ENCODE peak calls at places on chromosomes 13 and 19, in four cellular contexts. R is HCT116, H is small intestine, E is prostate gland. T is an unnamed sample. For H3K36me3, the result is how much of the 10 kb centered on the place peaks cover.

GRCh38 chr19:16861875-16862274 is 26.9 kb upstream of the F2RL3 start:
- DNase-seq in E (no peak), R (no peak), H (no peak), T (no peak)

GRCh38 chr19:31338069-31338767 is 11.0 kb downstream of the TSHZ3 start:
- DNase-seq in R (no peak), H (no peak), E (peak), T (no peak)

GRCh38 chr13:48531416-48532145 is 1.3 kb downstream of the RCBTB2 start:
- DNase-seq in R (no peak), H (peak), E (peak), T (no peak)

GRCh38 chr13:86960876-86961275 is 710.3 kb upstream of the SLITRK5 start:
- DNase-seq in E (no peak), R (no peak), H (no peak), T (no peak)

GRCh38 chr19:9500796-9501195 is 2.4 kb upstream of the ZNF560 start:
- DNase-seq in H (no peak), R (no peak), E (no peak), T (no peak)

GRCh38 chr13:104954210-104954609 is 1581.3 kb downstream of the EFNB2 start:
- DNase-seq in R (no peak), H (no peak), E (no peak), T (no peak)

GRCh38 chr13:113820813-113821651 is 42.8 kb downstream of the GAS6 start:
- DNase-seq in R (no peak), E (peak), H (no peak), T (no peak)

GRCh38 chr19:50384685-50385535 is 763 bp downstream of the POLD1 start:
- DNase-seq in E (no peak), H (no peak), R (no peak), T (no peak)

GRCh38 chr19:6677495-6677894 is 7.5 kb upstream of the TNFSF14 start:
- DNase-seq in H (no peak), E (no peak), R (no peak), T (no peak)

GRCh38 chr13:105031306-105031705 is 1504.2 kb downstream of the EFNB2 start:
- DNase-seq in R (no peak), E (no peak), H (no peak), T (no peak)

GRCh38 chr19:2607712-2608601 is 94.5 kb downstream of the GNG7 start:
- DNase-seq in R (no peak), H (no peak), E (no peak), T (no peak)

GRCh38 chr19:58558066-58558622 is at the start of gene UBE2M:
- DNase-seq in H (peak), R (no peak), E (peak), T (peak)

GRCh38 chr19:28454083-28454482 is 758.9 kb downstream of the UQCRFS1 start:
- DNase-seq in R (no peak), E (no peak), H (no peak), T (no peak)

GRCh38 chr19:3287814-3288213 is 63.4 kb downstream of the CELF5 start:
- DNase-seq in R (no peak), E (no peak), H (no peak), T (no peak)

GRCh38 chr13:110886475-110887241 is 28.2 kb downstream of the ANKRD10 start:
- DNase-seq in E (no peak), R (no peak), H (no peak), T (no peak)

GRCh38 chr13:105611424-105611823 is 924.0 kb downstream of the EFNB2 start:
- DNase-seq in R (no peak), H (no peak), E (no peak), T (no peak)

GRCh38 chr19:15038304-15038703 is 11.0 kb upstream of the CASP14 start:
- DNase-seq in H (no peak), E (peak), R (no peak), T (no peak)

GRCh38 chr13:90622547-90622946 is 724.9 kb upstream of the MIR17HG start:
- DNase-seq in H (no peak), E (no peak), R (no peak), T (no peak)

GRCh38 chr19:610801-611505 is 21.3 kb downstream of the HCN2 start:
- DNase-seq in E (no peak), H (peak), R (no peak), T (no peak)

GRCh38 chr19:6459356-6460098 is at the start of gene SLC25A23:
- DNase-seq in R (peak), E (peak), H (peak), T (peak)

GRCh38 chr19:42563352-42564210 is 31.1 kb downstream of the CEACAM8 start:
- DNase-seq in E (peak), R (peak), H (peak), T (peak)

GRCh38 chr19:40033989-40034560 is 22.0 kb downstream of the ZNF780B start:
- DNase-seq in R (no peak), H (no peak), E (no peak), T (no peak)

GRCh38 chr19:5621311-5621944 is 1.1 kb downstream of the SAFB2 start:
- DNase-seq in H (peak), E (peak), R (no peak), T (no peak)

GRCh38 chr19:33630880-33631627 is 9.3 kb downstream of the CHST8 start:
- DNase-seq in E (no peak), H (no peak), R (no peak), T (no peak)

GRCh38 chr13:73945871-73946270 is 188.3 kb downstream of the KLF12 start:
- DNase-seq in H (no peak), E (peak), R (no peak), T (no peak)

GRCh38 chr13:110137677-110138008 is 169.3 kb downstream of the COL4A1 start:
- DNase-seq in R (peak), H (peak), E (peak), T (no peak)

GRCh38 chr13:46622918-46623256 is 69.9 kb downstream of the LRCH1 start:
- DNase-seq in E (peak), R (no peak), H (no peak), T (no peak)

GRCh38 chr13:35723061-35723461 is 246.6 kb upstream of the MAB21L1 start:
- DNase-seq in R (no peak), E (no peak), H (no peak), T (no peak)

GRCh38 chr13:31605076-31605858 is 134.1 kb upstream of the RXFP2 start:
- DNase-seq in H (no peak), R (no peak), E (no peak), T (no peak)

GRCh38 chr19:12720851-12721655 is 2.7 kb downstream of the TNPO2 start:
- DNase-seq in E (no peak), R (no peak), H (peak), T (no peak)

GRCh38 chr13:43357435-43358065 is 334.2 kb downstream of the DNAJC15 start:
- DNase-seq in H (no peak), R (no peak), E (no peak), T (no peak)

GRCh38 chr19:19209372-19209771 is 2.4 kb upstream of the NCAN start:
- DNase-seq in H (no peak), R (no peak), E (no peak), T (no peak)

GRCh38 chr13:39415403-39415802 is 187.6 kb downstream of the LHFPL6 start:
- DNase-seq in E (peak), R (peak), H (peak), T (peak)

GRCh38 chr13:75368167-75368566 is 113.8 kb downstream of the TBC1D4 start:
- DNase-seq in H (no peak), R (peak), E (peak), T (no peak)

GRCh38 chr13:44768233-44768632 is 192.1 kb upstream of the TSC22D1 start:
- DNase-seq in H (no peak), E (no peak), R (no peak), T (no peak)

GRCh38 chr19:7483720-7484201 is 5.1 kb downstream of the PEX11G start:
- DNase-seq in R (no peak), H (peak), E (no peak), T (no peak)

GRCh38 chr13:81406022-81406421 is 1065.1 kb upstream of the SPRY2 start:
- DNase-seq in E (no peak), H (no peak), R (no peak), T (no peak)

GRCh38 chr19:4443966-4444764 is 13.4 kb downstream of the UBXN6 start:
- DNase-seq in H (no peak), R (no peak), E (no peak), T (no peak)

GRCh38 chr19:4443188-4443587 is 14.4 kb downstream of the UBXN6 start:
- DNase-seq in H (no peak), R (no peak), E (no peak), T (no peak)

GRCh38 chr19:4442846-4443146 is 14.8 kb downstream of the UBXN6 start:
- DNase-seq in H (no peak), R (no peak), E (no peak), T (no peak)

GRCh38 chr19:4444765-4445741 is 12.5 kb downstream of the UBXN6 start:
- DNase-seq in R (no peak), E (no peak), H (no peak), T (peak)

GRCh38 chr19:4441994-4442845 is 15.4 kb downstream of the UBXN6 start:
- DNase-seq in E (no peak), H (no peak), R (no peak), T (no peak)
- H3K36me3 ChIP-seq in E (under half), H (under half), R (under half), T (half or more)

GRCh38 chr19:35907377-35907745 is 734 bp downstream of the TYROBP start:
- DNase-seq in H (no peak), R (no peak), E (no peak), T (no peak)
- H3K4me3 ChIP-seq in H (no peak), R (no peak), E (no peak), T (no peak)

GRCh38 chr19:38712161-38712748 is 32.0 kb downstream of the CAPN12 start:
- DNase-seq in E (no peak), H (no peak), R (no peak), T (no peak)
- H3K36me3 ChIP-seq in E (under half), H (under half), R (under half), T (half or more)

DNA sequence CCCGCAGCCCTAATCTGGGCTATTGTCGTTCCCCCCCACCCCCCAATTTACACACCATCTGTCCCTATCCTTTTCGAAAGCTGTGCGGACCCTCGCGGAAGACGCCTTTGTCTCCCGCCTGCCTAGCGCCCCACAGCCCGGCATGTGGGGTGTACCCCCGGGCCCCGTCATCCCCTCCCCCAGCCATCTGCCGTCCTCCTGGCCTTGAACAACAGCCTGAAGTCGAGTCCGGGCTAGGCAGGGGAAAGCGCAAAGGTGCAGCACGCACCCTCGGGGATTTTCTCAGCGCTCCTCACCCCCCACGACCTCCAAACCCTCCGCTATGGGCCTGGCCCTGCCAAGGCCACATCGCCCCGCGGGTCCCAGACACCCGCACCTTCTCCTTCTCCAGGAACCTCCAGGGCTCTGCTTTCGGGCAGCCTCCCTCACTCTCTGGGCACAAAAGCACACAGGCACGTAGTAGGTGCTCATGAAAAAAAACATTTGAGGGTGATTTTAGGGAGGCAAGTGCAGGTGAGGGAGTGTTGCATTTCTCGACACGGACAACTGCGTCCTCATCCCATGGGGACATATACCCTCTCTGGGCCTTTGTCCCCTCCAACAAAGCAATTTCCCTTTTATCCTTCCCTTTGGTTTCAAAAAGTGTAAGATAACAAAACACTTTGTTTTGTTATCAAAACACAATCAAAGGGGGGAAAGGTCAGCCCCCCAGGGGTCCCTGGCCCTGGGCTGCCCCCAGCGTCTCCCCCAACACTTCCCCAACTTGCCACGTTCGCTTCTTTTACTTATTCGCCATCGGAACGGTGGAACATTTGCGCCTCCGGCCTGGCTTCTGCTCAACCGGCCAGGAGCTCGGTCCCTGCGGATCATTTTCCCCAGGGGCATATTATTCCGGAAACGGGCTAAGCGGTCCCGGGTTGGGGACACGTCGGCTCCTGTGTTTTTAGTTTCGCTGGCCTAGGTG is 16.4 kb downstream of the CCDC124 start:
- DNase-seq in E (no peak), R (no peak), H (no peak), T (peak)
- H3K4me3 ChIP-seq in E (no peak), R (no peak), H (no peak), T (peak)

GRCh38 chr19:47168065-47168464 is 37.4 kb downstream of the SAE1 start:
- DNase-seq in E (no peak), R (no peak), H (no peak), T (no peak)
- H3K36me3 ChIP-seq in E (under half), R (under half), H (under half), T (half or more)

T was measured in HAP-1.